ENCODE peak calls at places on chromosome 1, in five cellular contexts. M is SJSA1; N is activated T-helper 1 cell treated with Interleukin-2 at 50 U/mL for 16 hours; R is KBM-7; D is stimulated activated CD4-positive, alpha-beta T cell treated with anti-CD3 and anti-CD28 coated beads, Interleukin-1b, Interleukin-23, amount 100 ng/mL, for 4 hours. G is an unnamed sample.

GRCh38 chr1:37861151-37861550 is 1.8 kb upstream of the MTF1 start:
- DNase-seq in D (no peak), N (no peak), R (no peak), M (no peak), G (no peak)

GRCh38 chr1:201397675-201398074 is 1.4 kb downstream of the LAD1 start:
- DNase-seq in R (no peak), M (no peak), D (no peak), N (no peak), G (no peak)

GRCh38 chr1:225655509-225656258 is 2.8 kb upstream of the ENAH start:
- DNase-seq in M (peak), R (peak), N (no peak), D (no peak), G (no peak)

GRCh38 chr1:58739851-58740466 is 40.1 kb upstream of the MYSM1 start:
- DNase-seq in M (peak), R (peak), D (no peak), N (no peak), G (no peak)

GRCh38 chr1:107689733-107690132 is 275.2 kb downstream of the VAV3 start:
- DNase-seq in D (no peak), R (no peak), N (no peak), M (no peak), G (no peak)

GRCh38 chr1:184289825-184290550 is 96.8 kb upstream of the C1orf21 start:
- DNase-seq in N (no peak), M (no peak), D (no peak), R (peak), G (no peak)

GRCh38 chr1:54238353-54239040 is 38.5 kb downstream of the MRPL37 start:
- DNase-seq in N (no peak), M (no peak), R (peak), D (no peak), G (no peak)

GRCh38 chr1:200028586-200029034 is 1.1 kb downstream of the NR5A2 start:
- DNase-seq in D (no peak), N (no peak), M (no peak), R (no peak), G (no peak)

GRCh38 chr1:177857285-177857684 is 112.6 kb downstream of the SEC16B start:
- DNase-seq in N (no peak), R (no peak), D (no peak), M (no peak), G (no peak)

GRCh38 chr1:180898441-180899219 is 14.1 kb upstream of the KIAA1614 start:
- DNase-seq in D (no peak), R (no peak), N (no peak), M (no peak), G (no peak)

GRCh38 chr1:216310776-216311175 is 112.5 kb downstream of the USH2A start:
- DNase-seq in M (peak), D (no peak), N (no peak), R (peak), G (no peak)

GRCh38 chr1:117128323-117129079 is 7.0 kb upstream of the TRIM45 start:
- DNase-seq in R (peak), M (peak), D (no peak), N (no peak), G (no peak)

GRCh38 chr1:155698382-155699038 is 9.6 kb downstream of the DAP3 start:
- DNase-seq in M (no peak), R (no peak), D (no peak), N (no peak), G (no peak)

GRCh38 chr1:63864224-63864623 is 90.4 kb downstream of the ROR1 start:
- DNase-seq in D (no peak), N (no peak), M (no peak), R (no peak), G (no peak)

GRCh38 chr1:188363943-188364342 is 1535.2 kb downstream of the PLA2G4A start:
- DNase-seq in R (no peak), N (no peak), M (no peak), D (no peak), G (no peak)

GRCh38 chr1:184633785-184634184 is 120.9 kb downstream of the EDEM3 start:
- DNase-seq in D (no peak), M (no peak), N (no peak), R (no peak), G (no peak)

GRCh38 chr1:171137580-171137979 is 46.9 kb downstream of the FMO3 start:
- DNase-seq in R (no peak), D (no peak), N (no peak), M (no peak), G (no peak)

GRCh38 chr1:3640113-3640932 is 9.6 kb downstream of the WRAP73 start:
- DNase-seq in N (no peak), M (no peak), R (no peak), D (no peak), G (no peak)

GRCh38 chr1:11293856-11294255 is 20.9 kb downstream of the UBIAD1 start:
- DNase-seq in N (no peak), D (no peak), R (no peak), M (no peak), G (no peak)

GRCh38 chr1:211736351-211736915 is 61.0 kb upstream of the NEK2 start:
- DNase-seq in R (no peak), D (no peak), N (no peak), M (no peak), G (no peak)